ENCODE peak calls at places on chromosomes 6 and 20, in seven cellular contexts. L is mucosa of gallbladder, W is NCI-H1105, R is GM10248, B is breast epithelium, P is HCEC 1CT, X is NCI-H510A treated with DMSO at 0.1 percent for 48 hours. Y is an unnamed sample.

GRCh38 chr6:75751443-75751842 is 2.4 kb downstream of the MYO6 start:
- DNase-seq in L (no peak), P (peak), X (no peak), B (no peak), W (no peak), R (no peak), Y (no peak)

GRCh38 chr6:88586371-88587157 is 376.9 kb downstream of the RNGTT start:
- DNase-seq in B (no peak), R (no peak), W (no peak), X (no peak), L (no peak), P (no peak), Y (no peak)

GRCh38 chr6:116779569-116780164 is 14.1 kb upstream of the FAM162B start:
- DNase-seq in P (peak), L (no peak), B (no peak), W (peak), R (peak), X (peak), Y (peak)

GRCh38 chr6:155450194-155450593 is 5.4 kb downstream of the NOX3 start:
- DNase-seq in P (no peak), R (no peak), B (no peak), W (no peak), X (no peak), L (no peak), Y (no peak)

GRCh38 chr6:156949376-156949775 is 172.2 kb downstream of the ARID1B start:
- DNase-seq in B (no peak), X (no peak), L (no peak), R (no peak), W (no peak), P (peak), Y (no peak)

GRCh38 chr6:356828-357251 is 34.7 kb upstream of the IRF4 start:
- DNase-seq in W (no peak), B (no peak), P (no peak), R (peak), X (no peak), L (no peak), Y (no peak)

GRCh38 chr6:100376103-100376502 is 88.6 kb downstream of the SIM1 start:
- DNase-seq in B (no peak), R (no peak), L (no peak), W (no peak), P (no peak), X (peak), Y (no peak)

GRCh38 chr6:43903739-43904290 is 133.8 kb downstream of the VEGFA start:
- DNase-seq in L (no peak), P (no peak), B (no peak), R (no peak), X (no peak), W (no peak), Y (no peak)

GRCh38 chr20:5096463-5096862 is 23.3 kb downstream of the PCNA start:
- DNase-seq in B (no peak), W (no peak), X (no peak), R (no peak), P (no peak), L (no peak), Y (no peak)

GRCh38 chr6:168908166-168908565 is 345.5 kb downstream of the THBS2 start:
- DNase-seq in B (no peak), W (no peak), X (no peak), L (no peak), P (peak), R (no peak), Y (no peak)

GRCh38 chr6:6320901-6321300 is 439 bp upstream of the F13A1 start:
- DNase-seq in P (no peak), L (no peak), B (no peak), W (no peak), R (no peak), X (no peak), Y (no peak)

GRCh38 chr20:34001378-34001777 is 7.7 kb downstream of the RALY start:
- DNase-seq in P (no peak), W (no peak), X (no peak), R (no peak), B (no peak), L (no peak), Y (no peak)

GRCh38 chr6:14333556-14334305 is 216.2 kb downstream of the CD83 start:
- DNase-seq in R (no peak), P (peak), X (no peak), L (no peak), B (no peak), W (no peak), Y (no peak)

GRCh38 chr6:50236164-50236563 is 186.4 kb upstream of the DEFB112 start:
- DNase-seq in R (no peak), P (peak), B (no peak), L (no peak), X (peak), W (no peak), Y (no peak)

GRCh38 chr6:90168693-90169131 is 127.9 kb downstream of the BACH2 start:
- DNase-seq in W (no peak), B (no peak), R (no peak), P (peak), L (no peak), X (no peak), Y (no peak)

GRCh38 chr20:22583773-22584629 is at the start of gene FOXA2:
- DNase-seq in W (peak), L (peak), P (no peak), B (no peak), R (no peak), X (peak), Y (no peak)

GRCh38 chr6:118705799-118706481 is 54.5 kb upstream of the CEP85L start:
- DNase-seq in L (no peak), R (peak), B (no peak), W (no peak), X (no peak), P (peak), Y (no peak)

GRCh38 chr6:36360241-36361054 is 23.8 kb upstream of the BNIP5 start:
- DNase-seq in R (peak), W (peak), X (peak), P (peak), B (peak), L (peak), Y (no peak)

GRCh38 chr6:170224694-170225660 is 65.9 kb downstream of the DLL1 start:
- DNase-seq in L (peak), P (no peak), W (no peak), B (peak), X (peak), R (no peak), Y (peak)

GRCh38 chr6:20866940-20867630 is 332.8 kb downstream of the CDKAL1 start:
- DNase-seq in L (no peak), W (no peak), P (peak), R (no peak), B (no peak), X (no peak), Y (no peak)

GRCh38 chr20:63405102-63405730 is 44.1 kb upstream of the CHRNA4 start:
- DNase-seq in W (no peak), L (no peak), X (no peak), P (no peak), B (no peak), R (no peak), Y (no peak)

GRCh38 chr6:167988945-167989841 is 8.3 kb upstream of the KIF25 start:
- DNase-seq in W (no peak), B (no peak), X (no peak), R (no peak), L (no peak), P (no peak), Y (no peak)

GRCh38 chr6:44868905-44869304 is 459.2 kb upstream of the RUNX2 start:
- DNase-seq in W (no peak), X (no peak), L (no peak), R (no peak), B (no peak), P (no peak), Y (no peak)

GRCh38 chr20:57653910-57654309 is 33.7 kb upstream of the ZBP1 start:
- DNase-seq in W (no peak), R (peak), P (no peak), L (no peak), X (no peak), B (no peak), Y (no peak)